ENCODE peak calls at places on chromosomes 6 and 20, in ten cellular contexts. S, J, P, I, E, H, V, T, G and N are unnamed samples.

GRCh38 chr6:2412731-2413130 is 167.3 kb upstream of the GMDS start:
- DNase-seq in E (no peak), P (peak), J (peak), G (no peak), V (peak), H (no peak), I (no peak), T (no peak), S (peak), N (no peak)

GRCh38 chr6:73679009-73679408 is 17.0 kb upstream of the CD109 start:
- DNase-seq in V (no peak), H (no peak), T (no peak), E (no peak), P (no peak), G (no peak), I (no peak), S (no peak), J (peak), N (no peak)

GRCh38 chr6:125749112-125749863 is at the start of gene HEY2:
- DNase-seq in H (peak), V (peak), I (peak), J (peak), S (peak), T (peak), E (peak), P (peak), G (peak), N (peak)

GRCh38 chr6:70846207-70846835 is 110.5 kb downstream of the B3GAT2 start:
- DNase-seq in H (no peak), G (no peak), J (no peak), I (no peak), V (no peak), S (no peak), P (no peak), T (no peak), E (no peak), N (no peak)

GRCh38 chr6:135383297-135383696 is 114.2 kb downstream of the AHI1 start:
- DNase-seq in P (peak), H (no peak), T (no peak), G (no peak), V (no peak), I (no peak), J (no peak), E (no peak), S (no peak), N (no peak)

GRCh38 chr20:17936791-17937687 is 31.6 kb downstream of the SNX5 start:
- DNase-seq in E (no peak), J (peak), H (no peak), S (no peak), I (peak), P (peak), V (no peak), G (peak), T (peak), N (no peak)

GRCh38 chr6:95176322-95176721 is 401.0 kb upstream of the MANEA start:
- DNase-seq in P (no peak), G (no peak), S (no peak), T (no peak), V (no peak), J (no peak), H (no peak), I (no peak), E (no peak), N (no peak)

GRCh38 chr6:22530506-22530905 is 38.9 kb upstream of the HDGFL1 start:
- DNase-seq in G (no peak), T (no peak), H (no peak), S (no peak), E (no peak), J (no peak), I (no peak), P (no peak), V (no peak), N (no peak)

GRCh38 chr6:53014034-53014433 is 18.9 kb upstream of the GSTA4 start:
- DNase-seq in V (no peak), T (no peak), J (peak), S (no peak), I (no peak), P (peak), H (no peak), G (no peak), E (no peak), N (no peak)

GRCh38 chr20:34390769-34391447 is 27.8 kb downstream of the ITCH start:
- DNase-seq in I (peak), J (peak), G (no peak), T (no peak), S (peak), P (peak), V (peak), E (peak), H (peak), N (no peak)

GRCh38 chr6:14775528-14775927 is 470.3 kb upstream of the JARID2 start:
- DNase-seq in J (no peak), I (no peak), G (no peak), V (no peak), E (no peak), S (no peak), P (no peak), T (no peak), H (no peak), N (no peak)

GRCh38 chr20:4666001-4666470 is 55.7 kb upstream of the PRND start:
- DNase-seq in P (peak), E (peak), G (no peak), S (no peak), T (no peak), J (peak), H (peak), I (no peak), V (peak), N (no peak)

GRCh38 chr20:25176184-25176583 is 19.3 kb upstream of the ENTPD6 start:
- DNase-seq in E (no peak), H (no peak), V (no peak), S (no peak), T (no peak), G (no peak), P (no peak), J (no peak), I (no peak), N (no peak)

GRCh38 chr6:52346503-52346902 is 15.4 kb upstream of the PAQR8 start:
- DNase-seq in P (peak), H (no peak), S (no peak), E (no peak), V (peak), I (no peak), G (no peak), J (no peak), T (no peak), N (no peak)

GRCh38 chr6:7505196-7505699 is 36.2 kb upstream of the DSP start:
- DNase-seq in J (peak), P (peak), T (no peak), E (peak), V (peak), G (peak), S (peak), I (no peak), H (no peak), N (no peak)

GRCh38 chr6:123913858-123914257 is 110.2 kb downstream of the NKAIN2 start:
- DNase-seq in E (no peak), G (no peak), J (no peak), S (no peak), V (no peak), I (no peak), H (no peak), T (no peak), P (peak), N (no peak)

GRCh38 chr20:38894091-38894847 is 31.9 kb upstream of the FAM83D start:
- DNase-seq in E (no peak), J (no peak), I (no peak), V (no peak), T (peak), G (no peak), P (peak), S (no peak), H (no peak), N (no peak)

GRCh38 chr20:10217517-10218410 is 866 bp upstream of the SNAP25 start:
- DNase-seq in J (peak), T (no peak), E (peak), I (peak), G (peak), V (no peak), S (peak), H (no peak), P (peak), N (peak)

DNA sequence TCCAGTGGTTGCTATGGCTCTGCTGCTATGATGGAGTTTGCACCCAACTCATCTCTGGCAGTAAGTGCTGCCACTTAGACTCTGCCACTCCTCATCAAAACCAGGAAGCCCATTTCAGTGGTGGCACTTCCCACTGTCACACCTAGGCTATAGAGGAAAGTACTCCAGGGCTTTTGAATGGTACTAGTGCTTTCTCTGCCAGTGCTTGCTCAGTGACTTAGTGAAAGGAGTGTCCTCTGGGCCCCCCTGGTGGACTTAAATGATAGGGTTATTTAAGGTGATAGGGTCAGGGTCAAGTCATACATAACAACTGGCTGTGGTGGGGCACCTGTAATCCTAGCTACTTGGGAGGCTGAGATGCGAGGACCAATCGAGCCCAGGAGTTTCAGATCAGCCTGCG is 22.8 kb downstream of the FITM2 start:
- DNase-seq in J (no peak), T (no peak), G (no peak), P (no peak), E (no peak), I (no peak), S (no peak), H (no peak), V (no peak), N (no peak)
- TF ChIP-seq CTCF in J (no peak), T (no peak), G (no peak), P (no peak), E (no peak), I (no peak), S (no peak), H (no peak), V (no peak), N (no peak)

DNA sequence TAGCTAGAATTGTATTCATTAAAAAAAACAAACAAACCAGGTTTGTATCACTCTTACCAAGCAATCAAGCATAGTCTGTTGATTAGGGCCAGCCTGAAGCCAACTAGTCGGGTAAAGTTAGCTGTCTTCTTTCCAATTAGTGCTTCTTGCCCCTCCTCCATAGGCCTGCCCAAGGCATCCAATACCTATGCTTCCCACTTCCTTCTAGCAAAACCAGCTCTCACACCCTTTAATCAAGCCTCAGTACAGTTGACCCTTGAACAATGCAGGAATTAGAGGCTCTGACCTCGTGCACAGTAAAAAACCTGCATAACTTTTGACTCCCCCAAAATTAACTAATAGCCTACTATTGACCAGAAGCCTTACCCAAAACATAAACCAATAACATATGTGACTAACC is 119.1 kb upstream of the DTNBP1 start:
- DNase-seq in S (no peak), H (no peak), P (no peak), G (no peak), I (no peak), T (no peak), E (no peak), V (no peak), J (no peak), N (no peak)
- TF ChIP-seq CTCF in S (no peak), H (no peak), P (no peak), G (no peak), I (no peak), T (no peak), E (no peak), V (no peak), J (no peak), N (no peak)

GRCh38 chr6:156866181-156866862 is 89.1 kb downstream of the ARID1B start:
- DNase-seq in G (no peak), H (no peak), V (peak), J (no peak), T (no peak), E (peak), P (peak), S (no peak), I (peak), N (no peak)
- TF ChIP-seq CTCF in G (no peak), H (no peak), V (peak), J (no peak), T (no peak), E (no peak), P (no peak), S (no peak), I (no peak), N (no peak)

DNA sequence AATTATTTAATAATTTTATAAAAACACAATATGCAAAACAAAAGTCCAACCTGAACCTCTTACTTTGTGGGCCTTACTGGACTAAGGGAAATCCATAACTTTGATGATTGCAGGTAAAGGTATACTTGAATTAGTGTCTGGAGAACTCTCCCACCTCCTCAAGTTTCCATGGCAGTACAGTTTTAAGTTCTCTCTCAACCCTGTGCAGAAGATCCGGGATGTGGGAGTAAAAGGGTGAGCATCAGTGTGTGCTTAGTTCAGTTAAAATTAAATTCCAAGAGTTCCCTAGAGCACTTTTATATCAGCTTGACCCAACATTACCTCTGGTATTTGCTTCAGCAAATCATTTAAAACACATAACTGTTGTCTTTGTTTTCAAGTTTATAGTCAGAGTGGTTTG is 47.5 kb downstream of the RIMS1 start:
- DNase-seq in J (no peak), E (no peak), P (no peak), I (no peak), T (no peak), G (no peak), H (no peak), V (no peak), S (no peak), N (no peak)
- TF ChIP-seq CTCF in J (no peak), E (no peak), P (no peak), I (no peak), T (no peak), G (no peak), H (no peak), V (no peak), S (no peak), N (no peak)

DNA sequence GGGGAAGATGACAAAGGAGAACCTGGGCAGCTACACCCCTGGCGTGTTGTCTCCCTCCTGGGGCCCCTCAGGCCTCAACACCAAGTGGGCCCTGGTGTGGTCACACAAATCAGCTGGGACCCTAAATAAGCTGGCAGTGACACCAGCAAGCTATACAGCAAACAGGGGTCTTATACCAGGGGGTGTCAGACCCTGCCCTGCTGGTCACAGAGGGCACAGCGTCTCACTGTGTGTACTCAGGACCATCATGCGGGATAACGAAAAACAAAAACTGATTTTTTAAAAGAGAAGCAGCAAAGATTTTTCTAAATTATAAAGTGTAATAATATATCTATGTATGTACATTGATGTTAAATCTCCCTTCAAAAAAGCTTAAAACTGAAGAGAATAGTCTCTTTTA is 220.5 kb downstream of the KIF16B start:
- DNase-seq in H (no peak), V (no peak), J (no peak), I (no peak), T (no peak), E (no peak), S (no peak), G (no peak), P (no peak), N (no peak)
- TF ChIP-seq CTCF in H (no peak), V (no peak), J (no peak), I (no peak), T (no peak), E (no peak), S (no peak), G (no peak), P (no peak), N (no peak)